ENCODE peak calls at places on chromosomes 4 and X, in five cellular contexts. T, E, W, M and J are unnamed samples.
A peak's percentile ranks its signal among the peaks of the same experiment; 100 is the strongest.

GRCh38 chr4:38856524-38857337 is at the start of gene TLR6:
- DNase-seq in T (peak; percentile 70), M (no peak), W (no peak), E (peak; percentile 40), J (peak; percentile 40)

GRCh38 chr4:86522349-86522748 is 71.8 kb upstream of the PTPN13 start:
- DNase-seq in W (no peak), T (no peak), M (no peak), E (no peak), J (no peak)

GRCh38 chr4:3371038-3371437 is 70.7 kb upstream of the HGFAC start:
- DNase-seq in T (no peak), W (no peak), E (no peak), M (no peak), J (no peak)

GRCh38 chrX:101659601-101660063 is at the start of gene ARMCX2:
- DNase-seq in E (no peak), M (peak; percentile 50), T (no peak), W (no peak), J (no peak)

GRCh38 chrX:9390121-9390520 is 74.7 kb upstream of the TBL1X start:
- DNase-seq in M (peak; percentile 6), E (no peak), W (no peak), T (no peak), J (no peak)

GRCh38 chr4:41510179-41510578 is 27.8 kb upstream of the LIMCH1 start:
- DNase-seq in M (no peak), T (no peak), W (no peak), E (no peak), J (no peak)

GRCh38 chr4:83284161-83285021 is at the start of gene COQ2:
- DNase-seq in T (peak; percentile 97), E (peak; percentile 95), M (peak; percentile 93), W (peak; percentile 89), J (peak; percentile 90)

GRCh38 chr4:70948665-70949284 is 44.7 kb upstream of the DCK start:
- DNase-seq in T (peak; percentile 30), E (no peak), M (no peak), W (no peak), J (no peak)

GRCh38 chrX:1400731-1401471 is 9.0 kb upstream of the SLC25A6 start:
- DNase-seq in T (no peak), M (no peak), W (no peak), E (no peak), J (no peak)

GRCh38 chrX:76148011-76148665 is 24.7 kb upstream of the PBDC1 start:
- DNase-seq in W (no peak), T (peak; percentile 15), M (peak; percentile 0), E (no peak), J (no peak)

GRCh38 chrX:74449937-74450330 is 28.6 kb downstream of the SLC16A2 start:
- DNase-seq in E (no peak), M (peak; percentile 86), T (no peak), W (no peak), J (no peak)

GRCh38 chrX:39011454-39012204 is 210.4 kb downstream of the MID1IP1 start:
- DNase-seq in M (no peak), T (no peak), E (no peak), W (no peak), J (no peak)

GRCh38 chr4:129140521-129140920 is 44.6 kb downstream of the C4orf33 start:
- DNase-seq in T (no peak), W (no peak), E (no peak), M (no peak), J (no peak)

GRCh38 chr4:12889054-12889453 is 595.1 kb downstream of the RAB28 start:
- DNase-seq in W (no peak), E (no peak), M (no peak), T (no peak), J (no peak)

GRCh38 chr4:36316544-36317082 is 35.2 kb downstream of the DTHD1 start:
- DNase-seq in E (no peak), T (no peak), W (no peak), M (no peak), J (no peak)

GRCh38 chrX:69024931-69025330 is 140.3 kb downstream of the PJA1 start:
- DNase-seq in M (peak; percentile 7), T (no peak), W (no peak), E (no peak), J (no peak)

GRCh38 chrX:47529548-47529947 is 31.5 kb upstream of the ARAF start:
- DNase-seq in M (no peak), T (no peak), W (no peak), E (no peak), J (no peak)

GRCh38 chrX:141133272-141133671 is 43.7 kb downstream of the LDOC1 start:
- DNase-seq in T (no peak), E (no peak), M (no peak), W (no peak), J (no peak)

GRCh38 chr4:98744372-98745150 is 86.2 kb upstream of the TSPAN5 start:
- DNase-seq in W (no peak), M (no peak), T (no peak), E (no peak), J (no peak)

GRCh38 chr4:8192748-8193738 is 6.0 kb upstream of the SH3TC1 start:
- DNase-seq in T (peak; percentile 34), M (no peak), E (no peak), W (peak; percentile 52), J (no peak)

GRCh38 chr4:114287079-114287696 is 307.7 kb upstream of the ARSJ start:
- DNase-seq in W (no peak), M (no peak), E (no peak), T (no peak), J (no peak)

GRCh38 chr4:150063128-150063527 is 15.1 kb upstream of the DCLK2 start:
- DNase-seq in W (no peak), E (no peak), M (no peak), T (no peak), J (no peak)

GRCh38 chr4:145234086-145234694 is 53.8 kb upstream of the OTUD4 start:
- DNase-seq in M (peak; percentile 47), W (peak; percentile 22), E (peak; percentile 35), T (peak; percentile 64), J (peak; percentile 4)

GRCh38 chr4:182955411-182955810 is 38.2 kb upstream of the DCTD start:
- DNase-seq in T (no peak), M (peak; percentile 73), E (no peak), W (no peak), J (no peak)

GRCh38 chr4:38101563-38101962 is 141.4 kb downstream of the PTTG2 start:
- DNase-seq in M (peak; percentile 96), W (no peak), T (no peak), E (no peak), J (no peak)

GRCh38 chr4:80027611-80028010 is 45.4 kb downstream of the ANTXR2 start:
- DNase-seq in W (no peak), T (no peak), M (no peak), E (no peak), J (no peak)

GRCh38 chr4:95068401-95068800 is 310.6 kb downstream of the BMPR1B start:
- DNase-seq in T (no peak), M (no peak), E (no peak), W (no peak), J (no peak)

GRCh38 chr4:41940834-41941233 is 5.6 kb downstream of the TMEM33 start:
- DNase-seq in E (no peak), W (no peak), M (no peak), T (no peak), J (no peak)

GRCh38 chr4:108166441-108167315 is 2.1 kb downstream of the LEF1 start:
- DNase-seq in T (no peak), E (peak; percentile 72), M (no peak), W (no peak), J (peak; percentile 46)

GRCh38 chrX:135393046-135393445 is 28.7 kb upstream of the SMIM10L2A start:
- DNase-seq in T (peak; percentile 30), E (no peak), W (no peak), M (no peak), J (no peak)

GRCh38 chr4:2217726-2218125 is 24.2 kb downstream of the HAUS3 start:
- DNase-seq in E (no peak), T (no peak), W (no peak), M (peak; percentile 62), J (no peak)

GRCh38 chr4:2545321-2546013 is 9.0 kb downstream of the FAM193A start:
- DNase-seq in M (no peak), T (no peak), W (no peak), E (no peak), J (no peak)

GRCh38 chrX:121642415-121642814 is 595.0 kb downstream of the GLUD2 start:
- DNase-seq in W (no peak), E (no peak), T (no peak), M (no peak), J (no peak)

GRCh38 chr4:113288691-113289090 is 239.2 kb downstream of the ANK2 start:
- DNase-seq in E (no peak), T (no peak), M (no peak), W (no peak), J (no peak)

GRCh38 chr4:9762823-9763475 is 18.5 kb upstream of the DRD5 start:
- DNase-seq in T (peak; percentile 69), W (peak; percentile 17), E (no peak), M (peak; percentile 37), J (no peak)

GRCh38 chrX:153735274-153735673 is 10.6 kb downstream of the ABCD1 start:
- DNase-seq in W (no peak), M (no peak), T (no peak), E (no peak), J (no peak)

GRCh38 chrX:38755319-38755718 is 45.9 kb upstream of the MID1IP1 start:
- DNase-seq in M (no peak), T (no peak), W (no peak), E (no peak), J (no peak)